ENCODE peak calls at places on chromosomes 13 and 19, in six cellular contexts. N, A, K, S, B and Q are unnamed samples.
A peak's percentile ranks its signal among the peaks of the same experiment; 100 is the strongest.

GRCh38 chr13:41060723-41061074 is 610 bp upstream of the WBP4 start:
- DNase-seq in S (peak; percentile 89), K (no peak), N (peak; percentile 79), A (peak; percentile 80), B (peak; percentile 65), Q (peak; percentile 46)

GRCh38 chr19:33464010-33464732 is 57.4 kb downstream of the PEPD start:
- DNase-seq in N (no peak), K (no peak), S (no peak), A (no peak), B (no peak), Q (no peak)

GRCh38 chr13:93915269-93915809 is 564.1 kb downstream of the DCT start:
- DNase-seq in K (peak; percentile 24), N (no peak), A (no peak), B (no peak), S (no peak), Q (no peak)

GRCh38 chr13:40662866-40663265 is 3.6 kb downstream of the FOXO1 start:
- DNase-seq in B (no peak), N (no peak), S (no peak), K (no peak), A (no peak), Q (no peak)

GRCh38 chr13:28685114-28685513 is 26.2 kb downstream of the POMP start:
- DNase-seq in A (no peak), K (no peak), S (no peak), B (no peak), N (no peak), Q (no peak)

GRCh38 chr13:25910243-25910642 is 141.6 kb downstream of the SHISA2 start:
- DNase-seq in A (no peak), K (no peak), B (no peak), N (no peak), S (no peak), Q (no peak)

GRCh38 chr19:4523306-4524110 is 5.2 kb upstream of the PLIN4 start:
- DNase-seq in K (peak; percentile 49), A (peak; percentile 22), B (no peak), N (peak; percentile 35), S (peak; percentile 58), Q (peak; percentile 54)

GRCh38 chr13:41645313-41645712 is 188.0 kb downstream of the RGCC start:
- DNase-seq in S (peak; percentile 17), A (peak; percentile 79), B (no peak), K (peak; percentile 94), N (no peak), Q (no peak)

GRCh38 chr19:45630463-45630862 is 8.7 kb downstream of the EML2 start:
- DNase-seq in N (no peak), B (no peak), S (peak; percentile 86), K (peak; percentile 93), A (no peak), Q (no peak)

GRCh38 chr13:71922191-71922590 is 55.2 kb upstream of the DACH1 start:
- DNase-seq in A (no peak), S (no peak), B (no peak), K (peak; percentile 0), N (no peak), Q (no peak)

GRCh38 chr13:110261166-110262081 is 45.5 kb downstream of the COL4A1 start:
- DNase-seq in S (peak; percentile 33), N (no peak), B (no peak), K (no peak), A (no peak), Q (no peak)

GRCh38 chr19:19447536-19448237 is 42.2 kb downstream of the GATAD2A start:
- DNase-seq in N (no peak), K (no peak), A (no peak), S (no peak), B (no peak), Q (no peak)